ENCODE peak calls at places on chromosomes 5 and 9, in six cellular contexts. A is H9, F is bronchial epithelial cell, P is neural crest cell, U is endodermal cell, X is fibroblast of mammary gland. W is an unnamed sample.

GRCh38 chr5:91121347-91121993 is 261.6 kb downstream of the ARRDC3 start:
- DNase-seq in A (no peak), F (peak), P (no peak), U (no peak), X (no peak), W (no peak)

GRCh38 chr9:120235081-120235480 is 344.9 kb downstream of the CDK5RAP2 start:
- DNase-seq in A (no peak), F (no peak), P (no peak), U (no peak), X (no peak), W (no peak)

GRCh38 chr5:98993512-98993911 is 64.7 kb upstream of the CHD1 start:
- DNase-seq in A (no peak), F (no peak), P (no peak), U (no peak), X (no peak), W (no peak)

GRCh38 chr9:5040730-5041389 is 55.8 kb downstream of the JAK2 start:
- DNase-seq in A (no peak), F (no peak), P (no peak), U (no peak), X (no peak), W (peak)

GRCh38 chr5:4994994-4995393 is 145.1 kb upstream of the ADAMTS16 start:
- DNase-seq in A (no peak), F (peak), P (no peak), U (no peak), X (peak), W (no peak)

GRCh38 chr5:80140496-80140895 is 105.3 kb downstream of the THBS4 start:
- DNase-seq in A (no peak), F (no peak), P (no peak), U (no peak), X (no peak), W (no peak)

GRCh38 chr9:535356-535755 is 306.1 kb upstream of the DMRT1 start:
- DNase-seq in A (no peak), F (no peak), P (no peak), U (no peak), X (no peak), W (no peak)

GRCh38 chr9:37549527-37549926 is 26.7 kb downstream of the FBXO10 start:
- DNase-seq in A (no peak), F (peak), P (no peak), U (no peak), X (no peak), W (no peak)

GRCh38 chr9:76996700-76997099 is 22.8 kb upstream of the FOXB2 start:
- DNase-seq in A (peak), F (no peak), P (peak), U (peak), X (peak), W (no peak)

GRCh38 chr9:115133649-115134048 is 15.7 kb upstream of the TNC start:
- DNase-seq in A (no peak), F (peak), P (no peak), U (no peak), X (peak), W (no peak)

DNA sequence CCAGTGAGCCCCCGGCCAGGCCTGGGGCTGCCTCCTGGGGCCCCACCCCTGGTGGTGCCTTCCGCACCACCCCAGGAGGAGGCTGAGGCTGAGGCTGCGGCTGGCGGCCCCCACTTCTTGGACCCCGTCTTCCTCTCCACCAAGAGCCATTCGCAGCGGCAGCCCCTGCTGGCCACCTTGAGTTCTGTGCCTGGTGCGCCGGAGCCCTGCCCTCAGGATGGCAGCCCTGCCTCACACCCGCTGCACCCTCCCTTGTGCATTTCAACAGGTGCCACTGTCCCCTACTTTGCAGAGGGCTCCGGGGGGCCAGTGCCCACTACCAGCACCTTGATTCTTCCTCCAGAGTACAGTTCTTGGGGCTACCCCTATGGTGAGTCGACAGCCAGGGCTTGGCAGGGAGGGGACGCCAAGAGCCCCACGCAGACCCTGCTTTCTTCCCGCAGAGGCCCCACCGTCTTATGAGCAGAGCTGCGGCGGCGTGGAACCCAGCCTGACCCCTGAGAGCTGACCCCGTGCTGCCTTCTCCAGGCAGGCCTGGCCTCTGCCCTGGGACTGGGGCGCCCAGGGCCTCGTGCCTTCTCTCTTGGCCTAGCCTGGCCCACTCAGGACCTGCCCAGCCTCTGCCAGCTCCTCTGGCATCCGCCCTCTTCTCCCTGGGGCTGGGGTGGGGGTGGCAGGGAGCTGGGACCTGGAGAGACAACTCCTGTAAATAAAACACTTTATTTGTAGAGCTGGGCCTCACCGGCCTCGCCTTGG is 4.0 kb upstream of the EHMT1 start:
- DNase-seq in A (no peak), F (no peak), P (no peak), U (no peak), X (no peak), W (no peak)
- TF ChIP-seq CTCF in A (peak), F (no peak), P (peak), U (peak), X (no peak), W (peak)

DNA sequence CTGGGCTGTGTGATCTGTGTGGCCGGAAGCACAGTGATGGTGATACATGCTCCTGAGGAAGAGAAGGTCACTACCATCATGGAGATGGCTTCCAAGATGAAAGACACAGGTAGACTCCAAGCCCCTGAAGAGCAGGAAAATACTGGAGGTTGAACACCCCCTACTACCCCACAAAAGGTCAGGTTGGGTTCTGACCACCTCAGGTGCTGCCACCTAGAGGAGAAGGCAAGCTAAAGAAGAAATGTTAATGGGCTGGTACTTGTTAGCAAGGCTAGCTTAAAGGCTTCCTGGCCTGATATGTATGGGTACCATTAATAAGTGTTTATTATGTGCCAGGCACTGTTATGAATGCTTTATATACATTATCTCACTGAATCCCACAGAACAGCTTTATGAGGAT is 11.7 kb downstream of the NIPAL4 start:
- DNase-seq in A (peak), F (peak), P (peak), U (peak), X (peak), W (no peak)
- TF ChIP-seq CTCF in A (peak), F (peak), P (peak), U (peak), X (peak), W (peak)

DNA sequence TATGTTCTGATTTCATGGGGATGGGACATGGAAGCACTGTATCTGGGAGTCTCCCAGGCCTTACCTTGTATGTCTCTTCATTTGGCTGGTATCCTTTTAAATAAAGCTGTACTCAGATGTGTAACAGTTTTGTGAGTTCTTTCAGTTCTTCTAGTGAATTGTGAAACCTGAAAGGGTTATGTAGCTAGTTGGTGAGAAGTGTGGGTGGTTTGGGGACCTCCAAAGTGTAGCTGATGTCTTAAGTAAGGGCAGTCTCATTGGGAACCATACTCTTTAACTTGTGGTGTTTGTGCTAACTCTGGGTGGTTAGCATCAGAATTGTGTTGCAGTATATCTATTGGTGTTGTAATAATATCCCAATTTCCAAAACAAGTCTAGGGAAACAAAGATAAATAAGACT is 166.9 kb upstream of the CCNH start:
- DNase-seq in A (no peak), F (no peak), P (no peak), U (no peak), X (no peak), W (no peak)
- TF ChIP-seq CTCF in A (no peak), F (no peak), P (no peak), U (no peak), X (no peak), W (no peak)

DNA sequence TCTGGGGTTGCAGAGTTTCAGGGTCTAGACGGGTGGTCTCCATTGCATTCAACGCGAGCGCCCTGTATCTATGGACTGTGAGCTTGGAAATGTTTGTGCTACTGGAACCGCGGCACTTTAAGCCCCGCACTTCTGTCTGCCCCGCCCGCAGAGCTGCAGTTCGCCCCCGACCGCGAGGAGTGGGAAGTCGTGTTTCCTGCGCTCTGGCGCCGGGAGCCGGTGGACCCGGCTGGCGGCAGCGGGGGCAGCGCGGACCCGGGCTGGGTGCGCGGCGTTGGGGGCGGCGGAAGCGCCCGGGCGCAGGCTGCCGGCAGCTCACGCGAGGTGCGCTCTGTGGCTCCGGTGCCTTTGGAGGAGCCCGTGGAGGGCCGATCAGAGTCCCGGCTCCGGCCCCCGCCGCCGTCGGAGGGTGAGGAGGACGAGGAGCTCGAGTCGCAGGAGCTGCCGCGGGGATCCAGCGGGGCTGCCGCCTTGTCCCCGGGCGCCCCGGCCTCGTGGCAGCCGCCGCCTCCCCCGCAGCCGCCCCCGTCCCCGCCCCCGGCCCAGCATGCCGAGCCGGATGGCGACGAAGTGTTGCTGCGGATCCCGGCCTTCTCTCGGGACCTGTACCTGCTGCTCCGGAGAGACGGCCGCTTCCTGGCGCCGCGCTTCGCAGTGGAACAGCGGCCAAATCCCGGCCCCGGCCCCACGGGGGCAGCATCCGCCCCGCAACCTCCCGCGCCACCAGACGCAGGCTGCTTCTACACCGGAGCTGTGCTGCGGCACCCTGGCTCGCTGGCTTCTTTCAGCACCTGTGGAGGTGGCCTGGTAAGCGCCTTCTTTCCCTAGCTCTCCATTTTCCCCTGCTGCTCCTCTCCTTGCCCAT is 1.1 kb downstream of the ADAMTS19 start:
- DNase-seq in A (peak), F (peak), P (peak), U (peak), X (no peak), W (peak)
- TF ChIP-seq CTCF in A (peak), F (peak), P (peak), U (peak), X (no peak), W (peak)

GRCh38 chr5:63125862-63126261 is 547.2 kb downstream of the LRRC70 start:
- DNase-seq in A (no peak), F (peak), P (no peak), U (no peak), X (peak), W (no peak)
- TF ChIP-seq CTCF in A (peak), F (peak), P (peak), U (peak), X (peak), W (peak)

W was measured in type B pancreatic cell.